ENCODE peak calls at places on chromosome 18, in five cellular contexts. R is fibroblast of pulmonary artery, Q is mesothelial cell of epicardium, I is WTC11, X is sigmoid colon. J is an unnamed sample.

GRCh38 chr18:23077493-23078256 is 57.6 kb upstream of the CABLES1 start:
- DNase-seq in R (peak), Q (no peak), I (peak), X (no peak), J (no peak)

GRCh38 chr18:58813090-58813489 is 51.6 kb upstream of the ZNF532 start:
- DNase-seq in R (no peak), Q (no peak), I (no peak), X (no peak), J (no peak)

GRCh38 chr18:2654828-2655152 is 736 bp upstream of the SMCHD1 start:
- DNase-seq in R (no peak), Q (no peak), I (no peak), X (no peak), J (no peak)

GRCh38 chr18:63346031-63346430 is 21.0 kb downstream of the KDSR start:
- DNase-seq in R (no peak), Q (no peak), I (no peak), X (peak), J (no peak)

GRCh38 chr18:57542126-57542525 is 44.4 kb downstream of the FECH start:
- DNase-seq in R (peak), Q (no peak), I (no peak), X (no peak), J (no peak)

GRCh38 chr18:56026505-56026904 is 438.5 kb upstream of the TCF4 start:
- DNase-seq in R (no peak), Q (no peak), I (no peak), X (no peak), J (no peak)

GRCh38 chr18:55241016-55241415 is 281.8 kb upstream of the CCDC68 start:
- DNase-seq in R (no peak), Q (no peak), I (no peak), X (no peak), J (no peak)

GRCh38 chr18:21264651-21265050 is 22.6 kb downstream of the GREB1L start:
- DNase-seq in R (peak), Q (no peak), I (peak), X (no peak), J (peak)

GRCh38 chr18:35123811-35124210 is 82.6 kb downstream of the MAPRE2 start:
- DNase-seq in R (no peak), Q (no peak), I (no peak), X (no peak), J (no peak)

GRCh38 chr18:22026889-22027288 is 142.5 kb upstream of the GATA6 start:
- DNase-seq in R (no peak), Q (no peak), I (no peak), X (no peak), J (no peak)

GRCh38 chr18:50659091-50660003 is 99.5 kb downstream of the MAPK4 start:
- DNase-seq in R (peak), Q (no peak), I (no peak), X (peak), J (no peak)

GRCh38 chr18:46867471-46868170 is 49.7 kb downstream of the PIAS2 start:
- DNase-seq in R (no peak), Q (no peak), I (no peak), X (no peak), J (no peak)

GRCh38 chr18:45334188-45334587 is 281.1 kb upstream of the SLC14A2 start:
- DNase-seq in R (no peak), Q (no peak), I (no peak), X (no peak), J (no peak)

GRCh38 chr18:48808476-48808875 is 142.3 kb downstream of the SMAD7 start:
- DNase-seq in R (no peak), Q (no peak), I (no peak), X (no peak), J (no peak)

GRCh38 chr18:31950620-31951019 is 7.7 kb upstream of the TRAPPC8 start:
- DNase-seq in R (no peak), Q (no peak), I (no peak), X (no peak), J (no peak)

GRCh38 chr18:76274470-76275289 is 220.4 kb downstream of the ZNF516 start:
- DNase-seq in R (no peak), Q (no peak), I (peak), X (no peak), J (peak)

GRCh38 chr18:32754508-32755263 is 18.1 kb downstream of the KLHL14 start:
- DNase-seq in R (no peak), Q (no peak), I (no peak), X (no peak), J (no peak)

GRCh38 chr18:41966943-41967342 is 11.9 kb downstream of the PIK3C3 start:
- DNase-seq in R (peak), Q (no peak), I (no peak), X (no peak), J (no peak)

GRCh38 chr18:26480897-26481795 is 67.2 kb downstream of the KCTD1 start:
- DNase-seq in R (peak), Q (no peak), I (no peak), X (no peak), J (no peak)

GRCh38 chr18:57915848-57916596 is 112.9 kb upstream of the ATP8B1 start:
- DNase-seq in R (peak), Q (no peak), I (no peak), X (no peak), J (no peak)

GRCh38 chr18:48326901-48327675 is 82.1 kb downstream of the ZBTB7C start:
- DNase-seq in R (peak), Q (no peak), I (no peak), X (no peak), J (no peak)

GRCh38 chr18:29188760-29189159 is 1011.8 kb upstream of the CDH2 start:
- DNase-seq in R (no peak), Q (no peak), I (no peak), X (no peak), J (no peak)

GRCh38 chr18:76725445-76725844 is 96.9 kb upstream of the ZNF236 start:
- DNase-seq in R (no peak), Q (no peak), I (no peak), X (no peak), J (no peak)

GRCh38 chr18:36697905-36698304 is 130.9 kb downstream of the TPGS2 start:
- DNase-seq in R (peak), Q (no peak), I (no peak), X (no peak), J (no peak)

GRCh38 chr18:3248670-3249359 is 1.2 kb downstream of the MYL12A start:
- DNase-seq in R (peak), Q (no peak), I (no peak), X (no peak), J (no peak)

GRCh38 chr18:76406791-76407190 is 88.3 kb downstream of the ZNF516 start:
- DNase-seq in R (no peak), Q (peak), I (no peak), X (peak), J (no peak)

GRCh38 chr18:27861539-27861938 is 315.4 kb downstream of the CDH2 start:
- DNase-seq in R (no peak), Q (no peak), I (no peak), X (no peak), J (peak)

GRCh38 chr18:36194719-36195315 is 7.5 kb downstream of the MOCOS start:
- DNase-seq in R (no peak), Q (no peak), I (no peak), X (no peak), J (no peak)

GRCh38 chr18:48799724-48800315 is 150.9 kb downstream of the SMAD7 start:
- DNase-seq in R (no peak), Q (peak), I (peak), X (peak), J (no peak)

GRCh38 chr18:22789600-22789999 is 143.5 kb upstream of the RBBP8 start:
- DNase-seq in R (no peak), Q (no peak), I (no peak), X (no peak), J (no peak)

GRCh38 chr18:58687871-58688308 is 16.6 kb downstream of the MALT1 start:
- DNase-seq in R (no peak), Q (no peak), I (no peak), X (no peak), J (no peak)

GRCh38 chr18:69217271-69217670 is 183.4 kb upstream of the DOK6 start:
- DNase-seq in R (no peak), Q (no peak), I (no peak), X (no peak), J (no peak)

GRCh38 chr18:59180150-59180845 is 39.7 kb upstream of the GRP start:
- DNase-seq in R (peak), Q (peak), I (no peak), X (no peak), J (no peak)

GRCh38 chr18:77039196-77040140 is 93.1 kb downstream of the MBP start:
- DNase-seq in R (no peak), Q (no peak), I (no peak), X (no peak), J (no peak)

GRCh38 chr18:45637546-45638327 is 22.5 kb downstream of the SLC14A2 start:
- DNase-seq in R (no peak), Q (no peak), I (no peak), X (no peak), J (no peak)

GRCh38 chr18:23856466-23857175 is 157.9 kb upstream of the TTC39C start:
- DNase-seq in R (no peak), Q (no peak), I (no peak), X (no peak), J (no peak)

DNA sequence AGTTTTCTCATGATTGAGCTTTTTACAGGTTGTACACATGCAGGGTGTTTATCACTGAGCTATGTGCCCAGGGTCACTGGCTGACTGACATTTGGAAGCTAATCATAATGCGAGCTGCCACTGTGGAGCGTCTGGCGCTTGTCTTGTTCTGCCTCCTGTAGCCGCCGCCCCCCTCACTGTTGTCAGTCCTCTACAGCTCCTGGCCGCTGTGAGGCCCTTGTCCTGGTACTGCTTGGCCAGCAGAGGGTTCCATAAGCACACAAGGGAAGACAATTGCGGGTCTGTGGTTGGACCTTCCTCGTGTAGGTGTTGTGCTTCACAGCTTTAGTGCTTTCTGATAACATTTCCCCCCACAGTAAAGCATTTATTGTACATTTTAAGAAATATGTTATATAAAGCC is 105.6 kb upstream of the LDLRAD4 start:
- DNase-seq in R (peak), Q (no peak), I (peak), X (peak), J (peak)
- TF ChIP-seq CTCF in R (peak), Q (no peak), I (no peak), X (peak), J (peak)

DNA sequence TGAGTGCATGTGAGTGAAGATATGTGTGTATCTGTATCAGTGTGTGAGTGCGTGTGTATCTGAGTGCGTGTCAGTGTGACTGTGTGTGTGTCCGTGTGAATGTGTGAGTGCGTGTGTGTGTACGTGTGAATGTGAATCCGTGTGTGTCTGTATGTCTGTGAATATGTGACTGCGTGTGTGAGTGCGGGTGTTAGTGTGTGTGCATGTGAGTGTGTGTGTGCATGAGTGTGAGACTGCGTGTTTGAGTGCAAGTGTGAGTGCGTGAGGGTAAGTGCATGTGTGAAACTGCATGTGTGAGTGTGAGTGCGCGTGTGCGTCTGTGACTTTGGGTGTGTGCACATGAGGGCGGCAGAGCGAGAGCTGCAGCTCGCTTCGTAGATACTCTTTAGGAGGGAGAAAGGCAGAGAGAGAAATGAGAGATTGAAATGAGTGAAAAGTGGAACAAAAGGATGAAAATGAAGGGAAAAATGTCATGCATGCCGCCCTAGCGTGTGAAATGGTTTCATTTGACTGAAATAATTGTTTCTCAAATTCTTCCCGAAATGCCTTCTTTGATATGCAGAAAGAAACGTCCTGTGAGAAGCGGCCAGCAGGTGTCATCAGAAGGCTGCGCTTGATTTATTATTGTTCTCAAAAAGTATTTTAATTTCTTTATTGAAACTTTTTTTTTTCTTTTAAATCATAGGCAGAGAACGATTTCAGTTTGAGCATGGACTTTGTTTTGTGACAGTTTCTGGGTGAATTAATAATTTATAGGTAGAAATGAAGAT is 25.6 kb downstream of the ZNF407 start:
- DNase-seq in R (peak), Q (no peak), I (no peak), X (no peak), J (no peak)
- TF ChIP-seq CTCF in R (peak), Q (no peak), I (no peak), X (peak), J (no peak)

DNA sequence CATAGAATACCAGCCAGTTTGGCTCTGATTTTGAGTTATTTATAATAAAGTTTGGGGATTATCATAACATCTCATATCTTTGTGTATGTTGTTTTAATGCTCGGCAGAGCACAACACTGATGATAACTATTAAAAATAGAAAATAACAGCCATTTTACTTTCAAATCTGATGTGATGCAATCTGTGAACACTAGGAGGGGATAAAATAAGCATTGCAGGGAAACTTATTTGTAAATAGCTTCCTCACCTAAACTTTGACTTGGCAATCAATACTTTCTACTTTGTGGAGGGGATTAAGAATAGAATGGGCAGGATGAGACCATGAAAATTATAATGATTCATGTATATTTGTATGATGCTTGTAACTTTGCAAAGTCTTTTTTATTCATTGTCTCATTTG is 54.4 kb downstream of the USP14 start:
- DNase-seq in R (peak), Q (no peak), I (no peak), X (no peak), J (no peak)
- TF ChIP-seq CTCF in R (peak), Q (no peak), I (no peak), X (no peak), J (no peak)

DNA sequence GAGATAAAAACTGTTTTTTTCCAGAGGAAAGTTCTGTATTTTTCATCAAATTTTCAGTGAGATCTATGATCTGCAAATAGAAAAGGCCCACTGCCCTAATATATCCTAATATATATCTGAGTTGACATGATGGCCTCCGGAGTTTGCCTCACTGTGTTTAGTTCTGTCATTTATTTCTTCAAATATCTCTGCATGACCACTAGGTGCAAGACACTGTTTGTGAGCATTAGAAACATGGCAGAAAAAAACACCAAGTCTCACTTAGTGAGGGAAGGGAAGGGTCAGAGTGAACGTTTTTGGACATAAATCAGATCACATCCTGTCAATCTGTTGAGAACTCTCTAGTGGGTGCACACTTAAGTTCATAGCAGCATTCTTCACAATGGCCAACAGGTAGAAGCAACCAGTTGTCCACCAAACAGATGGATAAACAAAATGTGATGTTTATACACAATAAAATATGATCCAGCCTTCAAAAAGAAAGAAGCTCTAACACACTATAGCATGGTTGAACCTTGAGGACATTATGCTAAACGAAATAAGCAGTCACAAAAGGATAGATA is 53.4 kb downstream of the SPIRE1 start:
- DNase-seq in R (no peak), Q (no peak), I (no peak), X (no peak), J (no peak)
- TF ChIP-seq CTCF in R (no peak), Q (peak), I (no peak), X (no peak), J (no peak)

DNA sequence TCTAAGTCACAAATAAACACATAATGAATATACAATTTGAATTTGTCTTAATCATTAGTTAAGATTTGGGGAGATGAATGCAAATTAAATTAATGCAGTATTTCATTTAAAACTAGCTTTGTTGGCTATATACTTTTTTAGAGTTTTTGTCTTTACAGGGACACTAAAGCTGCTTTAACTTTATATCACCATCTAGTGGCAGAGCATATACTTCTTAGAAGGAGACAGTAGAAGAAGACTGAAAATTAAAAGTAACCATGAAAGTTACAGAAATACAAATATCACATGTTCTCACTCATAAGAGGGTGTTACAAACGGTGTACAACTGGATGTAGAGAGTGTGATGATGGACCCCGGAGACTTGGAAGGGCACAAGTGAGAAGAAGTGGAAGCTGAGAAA is 268.3 kb upstream of the NETO1 start:
- DNase-seq in R (no peak), Q (no peak), I (no peak), X (no peak), J (no peak)
- TF ChIP-seq CTCF in R (no peak), Q (no peak), I (no peak), X (no peak), J (peak)